ENCODE peak calls at places on chromosomes 3 and 15, in six cellular contexts. M is body of pancreas, G is epithelial cell of esophagus, T is activated B cell treated with CpG ODN at 0.5 μM for 24 hours, O is AG04449, U is pancreas. H is an unnamed sample.

GRCh38 chr15:72198410-72199270 is 1.1 kb upstream of the GRAMD2A start:
- DNase-seq in M (no peak), G (no peak), T (no peak), O (no peak), U (no peak), H (no peak)

GRCh38 chr3:129068291-129068886 is 7.8 kb downstream of the GP9 start:
- DNase-seq in M (peak), G (peak), T (no peak), O (no peak), U (peak), H (no peak)

GRCh38 chr3:21435871-21436270 is 315.1 kb downstream of the ZNF385D start:
- DNase-seq in M (peak), G (peak), T (no peak), O (peak), U (no peak), H (no peak)

GRCh38 chr3:188936597-188937107 is 235.1 kb upstream of the TPRG1 start:
- DNase-seq in M (no peak), G (peak), T (no peak), O (no peak), U (no peak), H (no peak)

GRCh38 chr3:126179825-126180476 is 435 bp downstream of the ALDH1L1 start:
- DNase-seq in M (peak), G (peak), T (no peak), O (no peak), U (peak), H (no peak)

GRCh38 chr15:75904241-75904631 is 558 bp downstream of the FBXO22 start:
- DNase-seq in M (peak), G (peak), T (no peak), O (no peak), U (peak), H (peak)

GRCh38 chr3:190695225-190695624 is 167.3 kb downstream of the GMNC start:
- DNase-seq in M (no peak), G (no peak), T (no peak), O (no peak), U (no peak), H (no peak)

GRCh38 chr3:30554317-30554690 is 52.1 kb upstream of the TGFBR2 start:
- DNase-seq in M (no peak), G (no peak), T (no peak), O (no peak), U (no peak), H (no peak)

GRCh38 chr3:78165876-78166275 is 1126.0 kb downstream of the ROBO2 start:
- DNase-seq in M (no peak), G (peak), T (no peak), O (no peak), U (no peak), H (no peak)

GRCh38 chr3:186216903-186217819 is 108.3 kb upstream of the ETV5 start:
- DNase-seq in M (no peak), G (no peak), T (no peak), O (no peak), U (no peak), H (no peak)

GRCh38 chr15:92603278-92603677 is 52.3 kb downstream of the FAM174B start:
- DNase-seq in M (peak), G (no peak), T (no peak), O (no peak), U (no peak), H (no peak)

GRCh38 chr15:56034514-56034913 is 41.1 kb upstream of the NEDD4 start:
- DNase-seq in M (no peak), G (no peak), T (no peak), O (no peak), U (no peak), H (no peak)

GRCh38 chr3:146177072-146177936 is 16.3 kb upstream of the PLOD2 start:
- DNase-seq in M (no peak), G (peak), T (no peak), O (no peak), U (no peak), H (no peak)

GRCh38 chr3:12194669-12195161 is 36.0 kb upstream of the TIMP4 start:
- DNase-seq in M (no peak), G (peak), T (no peak), O (no peak), U (no peak), H (no peak)
- TF ChIP-seq CTCF in M (no peak), G (peak), T (no peak), O (no peak), U (no peak), H (no peak)

GRCh38 chr3:196323016-196323415 is 5.0 kb upstream of the DYNLT2B start:
- DNase-seq in M (no peak), G (no peak), T (no peak), O (no peak), U (no peak), H (no peak)

GRCh38 chr3:196326936-196327335 is 8.9 kb upstream of the DYNLT2B start:
- DNase-seq in M (no peak), G (no peak), T (no peak), O (no peak), U (no peak), H (no peak)

GRCh38 chr3:196320110-196320509 is 2.1 kb upstream of the DYNLT2B start:
- DNase-seq in M (no peak), G (peak), T (no peak), O (no peak), U (no peak), H (no peak)

GRCh38 chr3:196321162-196321561 is 3.1 kb upstream of the DYNLT2B start:
- DNase-seq in M (no peak), G (no peak), T (no peak), O (no peak), U (no peak), H (no peak)

GRCh38 chr3:196323723-196324122 is 5.7 kb upstream of the DYNLT2B start:
- DNase-seq in M (no peak), G (no peak), T (no peak), O (no peak), U (no peak), H (no peak)
- TF ChIP-seq CTCF in M (no peak), G (no peak), T (no peak), O (no peak), U (no peak), H (no peak)

GRCh38 chr3:65344444-65344843 is 656.6 kb upstream of the ADAMTS9 start:
- DNase-seq in M (no peak), G (no peak), T (no peak), O (no peak), U (no peak), H (no peak)

GRCh38 chr3:65343736-65344135 is 655.9 kb upstream of the ADAMTS9 start:
- DNase-seq in M (no peak), G (no peak), T (no peak), O (no peak), U (no peak), H (no peak)

GRCh38 chr3:65342084-65342683 is 654.4 kb upstream of the ADAMTS9 start:
- DNase-seq in M (peak), G (peak), T (no peak), O (no peak), U (peak), H (peak)

GRCh38 chr3:65344846-65345245 is 657.0 kb upstream of the ADAMTS9 start:
- DNase-seq in M (no peak), G (no peak), T (no peak), O (no peak), U (no peak), H (no peak)

DNA sequence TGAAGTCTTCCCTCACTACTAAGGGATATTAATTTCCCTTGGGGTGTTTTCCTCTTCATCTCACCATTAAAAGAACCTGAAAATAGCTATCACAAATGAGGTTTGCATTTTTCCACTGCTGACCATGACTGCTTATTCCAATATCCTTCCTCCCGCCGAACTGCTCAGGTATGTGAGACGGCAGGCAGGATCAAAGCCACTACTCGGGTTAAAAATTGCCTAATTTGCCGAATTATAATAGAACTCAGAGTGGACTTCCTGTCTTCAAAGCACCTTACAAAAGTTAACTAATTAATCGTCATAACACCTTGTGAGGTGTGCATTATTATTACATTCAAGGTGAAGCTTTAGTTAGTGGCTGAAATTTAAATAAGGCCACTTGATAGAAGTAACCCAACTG is 655.2 kb upstream of the ADAMTS9 start:
- DNase-seq in M (no peak), G (no peak), T (no peak), O (no peak), U (no peak), H (no peak)
- TF ChIP-seq CTCF in M (no peak), G (no peak), T (no peak), O (no peak), U (no peak), H (no peak)

GRCh38 chr3:165382672-165383071 is 186.5 kb upstream of the SLITRK3 start:
- DNase-seq in M (no peak), G (no peak), T (no peak), O (no peak), U (no peak), H (no peak)

GRCh38 chr3:165383381-165383780 is 187.2 kb upstream of the SLITRK3 start:
- DNase-seq in M (no peak), G (no peak), T (no peak), O (no peak), U (no peak), H (no peak)

GRCh38 chr3:165378761-165379160 is 182.6 kb upstream of the SLITRK3 start:
- DNase-seq in M (no peak), G (no peak), T (no peak), O (no peak), U (no peak), H (no peak)
- TF ChIP-seq CTCF in M (no peak), G (no peak), T (no peak), O (no peak), U (no peak), H (no peak)

GRCh38 chr3:180600473-180600872 is 1.5 kb upstream of the TTC14 start:
- DNase-seq in M (no peak), G (no peak), T (no peak), O (no peak), U (no peak), H (no peak)

GRCh38 chr3:180595536-180595935 is 6.4 kb upstream of the TTC14 start:
- DNase-seq in M (no peak), G (no peak), T (no peak), O (no peak), U (no peak), H (no peak)

GRCh38 chr3:180590396-180590795 is 11.6 kb upstream of the TTC14 start:
- DNase-seq in M (no peak), G (no peak), T (no peak), O (no peak), U (peak), H (no peak)

GRCh38 chr3:180594631-180595348 is 7.2 kb upstream of the TTC14 start:
- DNase-seq in M (no peak), G (peak), T (no peak), O (peak), U (no peak), H (no peak)
- TF ChIP-seq CTCF in M (peak), G (peak), T (no peak), O (peak), U (peak), H (no peak)